ENCODE peak calls at places on chromosomes 3 and 15, in five cellular contexts. P is fibroblast of pulmonary artery, J is hippocampal formation, O is heart left ventricle, I is AG04450. E is an unnamed sample.

GRCh38 chr15:37135225-37135624 is 34.9 kb upstream of the MEIS2 start:
- DNase-seq in J (no peak), I (no peak), P (peak; percentile 20), O (no peak), E (no peak)

GRCh38 chr15:90062023-90062728 is 40.1 kb downstream of the IDH2 start:
- DNase-seq in I (no peak), P (peak; percentile 29), O (peak; percentile 69), J (no peak), E (peak; percentile 65)

GRCh38 chr3:143668924-143669790 is 179.1 kb downstream of the SLC9A9 start:
- DNase-seq in I (no peak), O (no peak), J (no peak), P (no peak), E (no peak)

GRCh38 chr15:90885432-90886290 is 1.4 kb downstream of the FES start:
- DNase-seq in P (peak; percentile 70), O (peak; percentile 84), J (peak; percentile 42), I (peak; percentile 24), E (peak; percentile 89)

GRCh38 chr3:113179235-113179829 is 32.0 kb upstream of the BOC start:
- DNase-seq in O (no peak), P (no peak), I (no peak), J (no peak), E (no peak)

GRCh38 chr3:183306798-183307671 is 54.0 kb downstream of the B3GNT5 start:
- DNase-seq in O (peak; percentile 76), P (peak; percentile 67), I (no peak), J (peak; percentile 64), E (peak; percentile 90)

GRCh38 chr3:33884701-33885100 is 86.3 kb downstream of the PDCD6IP start:
- DNase-seq in P (no peak), J (no peak), O (no peak), I (no peak), E (no peak)

GRCh38 chr3:72306800-72307341 is 521.9 kb upstream of the PROK2 start:
- DNase-seq in I (no peak), P (peak; percentile 23), O (no peak), J (no peak), E (no peak)

GRCh38 chr3:152123457-152123856 is 145.3 kb upstream of the MBNL1 start:
- DNase-seq in P (no peak), J (no peak), I (no peak), O (no peak), E (no peak)

GRCh38 chr3:5276953-5277352 is 89.4 kb downstream of the EDEM1 start:
- DNase-seq in J (no peak), O (no peak), P (no peak), I (no peak), E (no peak)

GRCh38 chr3:186319988-186320387 is 42.0 kb downstream of the DGKG start:
- DNase-seq in P (no peak), O (no peak), I (no peak), J (no peak), E (no peak)